ENCODE peak calls at places on chromosomes 12 and 14, in four cellular contexts. One of them, this sample, is unnamed.

GRCh38 chr12:43964966-43965365 is 129.1 kb downstream of the TMEM117 start:
- DNase-seq in mesenchymal stem cell: no peak
- DNase-seq in IMR-90: peak; percentile 69
- DNase-seq in neuronal stem cell: no peak
- DNase-seq in this sample: no peak

GRCh38 chr12:4089147-4089606 is 184.4 kb upstream of the CCND2 start:
- DNase-seq in mesenchymal stem cell: peak; percentile 69
- DNase-seq in IMR-90: no peak
- DNase-seq in neuronal stem cell: no peak
- DNase-seq in this sample: peak; percentile 61

GRCh38 chr14:26655128-26655527 is 57.3 kb upstream of the NOVA1 start:
- DNase-seq in mesenchymal stem cell: no peak
- DNase-seq in IMR-90: no peak
- DNase-seq in neuronal stem cell: no peak
- DNase-seq in this sample: no peak

GRCh38 chr14:69324341-69324931 is 64.5 kb downstream of the GALNT16 start:
- DNase-seq in IMR-90: no peak
- DNase-seq in neuronal stem cell: no peak
- DNase-seq in mesenchymal stem cell: no peak
- DNase-seq in this sample: no peak

GRCh38 chr14:37254411-37254947 is 56.7 kb downstream of the MIPOL1 start:
- DNase-seq in neuronal stem cell: no peak
- DNase-seq in mesenchymal stem cell: no peak
- DNase-seq in IMR-90: no peak
- DNase-seq in this sample: no peak

GRCh38 chr14:60862283-60862682 is 118.6 kb downstream of the TRMT5 start:
- DNase-seq in IMR-90: no peak
- DNase-seq in mesenchymal stem cell: peak; percentile 3
- DNase-seq in neuronal stem cell: no peak
- DNase-seq in this sample: no peak

GRCh38 chr14:23153891-23154796 is 29.3 kb downstream of the SLC7A8 start:
- DNase-seq in IMR-90: no peak
- DNase-seq in neuronal stem cell: no peak
- DNase-seq in mesenchymal stem cell: no peak
- DNase-seq in this sample: peak; percentile 86

GRCh38 chr12:107903377-107904061 is 129.0 kb downstream of the ASCL4 start:
- DNase-seq in mesenchymal stem cell: no peak
- DNase-seq in neuronal stem cell: peak; percentile 40
- DNase-seq in IMR-90: no peak
- DNase-seq in this sample: peak; percentile 95

GRCh38 chr12:77916276-77916675 is 85.6 kb downstream of the NAV3 start:
- DNase-seq in IMR-90: no peak
- DNase-seq in neuronal stem cell: no peak
- DNase-seq in mesenchymal stem cell: no peak
- DNase-seq in this sample: no peak

GRCh38 chr14:51682411-51682810 is 30.7 kb downstream of the FRMD6 start:
- DNase-seq in neuronal stem cell: no peak
- DNase-seq in mesenchymal stem cell: peak; percentile 53
- DNase-seq in IMR-90: peak; percentile 57
- DNase-seq in this sample: no peak

GRCh38 chr12:93707836-93708235 is 30.7 kb downstream of the CRADD start:
- DNase-seq in IMR-90: peak; percentile 34
- DNase-seq in mesenchymal stem cell: peak; percentile 10
- DNase-seq in neuronal stem cell: no peak
- DNase-seq in this sample: no peak

GRCh38 chr12:56237552-56237951 is 7.7 kb downstream of the SLC39A5 start:
- DNase-seq in mesenchymal stem cell: no peak
- DNase-seq in neuronal stem cell: no peak
- DNase-seq in IMR-90: peak; percentile 34
- DNase-seq in this sample: no peak

GRCh38 chr12:19192709-19193108 is 63.2 kb downstream of the PLEKHA5 start:
- DNase-seq in neuronal stem cell: no peak
- DNase-seq in mesenchymal stem cell: peak; percentile 45
- DNase-seq in IMR-90: no peak
- DNase-seq in this sample: no peak

GRCh38 chr12:29867823-29868222 is 84.1 kb upstream of the TMTC1 start:
- DNase-seq in neuronal stem cell: no peak
- DNase-seq in mesenchymal stem cell: no peak
- DNase-seq in IMR-90: no peak
- DNase-seq in this sample: no peak

GRCh38 chr14:54147285-54147684 is 190.7 kb upstream of the BMP4 start:
- DNase-seq in mesenchymal stem cell: peak; percentile 53
- DNase-seq in IMR-90: peak; percentile 12
- DNase-seq in neuronal stem cell: no peak
- DNase-seq in this sample: no peak

GRCh38 chr14:69719501-69719951 is 47.4 kb upstream of the SRSF5 start:
- DNase-seq in neuronal stem cell: no peak
- DNase-seq in mesenchymal stem cell: peak; percentile 95
- DNase-seq in IMR-90: peak; percentile 98
- DNase-seq in this sample: peak; percentile 40

GRCh38 chr12:104699489-104700194 is 242.9 kb downstream of the CHST11 start:
- DNase-seq in neuronal stem cell: no peak
- DNase-seq in mesenchymal stem cell: no peak
- DNase-seq in IMR-90: peak; percentile 13
- DNase-seq in this sample: no peak

GRCh38 chr12:104877107-104877705 is 80.9 kb downstream of the SLC41A2 start:
- DNase-seq in IMR-90: peak; percentile 49
- DNase-seq in neuronal stem cell: no peak
- DNase-seq in mesenchymal stem cell: peak; percentile 53
- DNase-seq in this sample: no peak

DNA sequence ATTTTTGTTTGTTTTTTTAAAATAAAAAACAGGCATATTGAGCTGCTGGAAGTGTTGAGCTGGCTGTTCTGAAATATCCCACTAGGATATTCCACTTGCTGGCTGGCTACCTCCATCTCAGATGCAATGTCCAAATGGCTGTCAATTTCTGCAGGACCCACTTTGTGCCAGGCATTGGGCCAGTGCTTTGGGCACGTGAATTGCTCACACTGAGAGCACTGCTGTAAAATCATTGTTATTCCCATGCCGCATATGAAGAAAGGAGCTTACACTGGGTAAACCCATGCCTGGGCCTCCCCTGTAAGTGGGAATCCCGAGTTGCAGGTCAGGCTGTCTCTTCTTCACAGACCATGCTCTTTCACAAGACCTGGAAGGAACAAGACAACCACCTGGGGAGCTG is 56.7 kb downstream of the RGS6 start:
- DNase-seq in neuronal stem cell: no peak
- DNase-seq in IMR-90: no peak
- DNase-seq in mesenchymal stem cell: no peak
- DNase-seq in this sample: no peak
- H3K27ac ChIP-seq in neuronal stem cell: no peak overlapping the region
- H3K27ac ChIP-seq in IMR-90: no peak overlapping the region
- H3K27ac ChIP-seq in mesenchymal stem cell: no peak overlapping the region
- H3K27ac ChIP-seq in this sample: no peak overlapping the region

GRCh38 chr12:26374934-26375333 is 179.6 kb downstream of the SSPN start:
- DNase-seq in mesenchymal stem cell: no peak
- DNase-seq in neuronal stem cell: no peak
- DNase-seq in IMR-90: peak; percentile 52
- DNase-seq in this sample: no peak

GRCh38 chr12:26383041-26383440 is 187.7 kb downstream of the SSPN start:
- DNase-seq in neuronal stem cell: no peak
- DNase-seq in mesenchymal stem cell: no peak
- DNase-seq in IMR-90: no peak
- DNase-seq in this sample: no peak

GRCh38 chr12:26379777-26380467 is 184.5 kb downstream of the SSPN start:
- DNase-seq in mesenchymal stem cell: no peak
- DNase-seq in IMR-90: no peak
- DNase-seq in neuronal stem cell: no peak
- DNase-seq in this sample: no peak

GRCh38 chr12:26373606-26374495 is 178.5 kb downstream of the SSPN start:
- DNase-seq in mesenchymal stem cell: peak; percentile 35
- DNase-seq in IMR-90: no peak
- DNase-seq in neuronal stem cell: no peak
- DNase-seq in this sample: no peak

GRCh38 chr12:26378721-26379120 is 183.3 kb downstream of the SSPN start:
- DNase-seq in neuronal stem cell: no peak
- DNase-seq in mesenchymal stem cell: no peak
- DNase-seq in IMR-90: no peak
- DNase-seq in this sample: no peak
- H2BK15ac ChIP-seq in neuronal stem cell: no peak overlapping the region
- H2BK15ac ChIP-seq in mesenchymal stem cell: no peak overlapping the region
- H2BK15ac ChIP-seq in IMR-90: no peak overlapping the region
- H2BK15ac ChIP-seq in this sample: no peak overlapping the region

DNA sequence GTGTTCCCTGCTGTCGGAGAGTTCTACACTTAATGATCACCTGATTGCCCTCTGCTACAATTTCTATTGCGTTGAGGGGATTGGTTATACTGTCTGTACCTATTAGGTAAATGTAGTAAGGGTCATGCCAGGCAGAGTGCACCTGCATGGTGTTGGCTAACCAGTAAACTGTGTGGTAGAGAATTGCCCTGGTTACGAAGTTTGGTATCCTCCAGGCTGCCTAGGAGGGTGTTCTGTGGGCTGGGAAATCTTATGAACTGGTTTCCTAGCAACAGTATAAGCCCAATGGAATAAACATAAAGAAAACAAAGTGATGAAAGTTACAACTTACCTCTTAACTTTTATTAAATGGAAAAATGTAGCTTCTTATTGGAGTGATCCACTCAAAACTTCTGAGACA is 1.4 kb downstream of the CCDC91 start:
- DNase-seq in mesenchymal stem cell: peak; percentile 55
- DNase-seq in neuronal stem cell: no peak
- DNase-seq in IMR-90: peak; percentile 2
- DNase-seq in this sample: no peak
- H3K27ac ChIP-seq in mesenchymal stem cell: no peak overlapping the region
- H3K27ac ChIP-seq in neuronal stem cell: no peak overlapping the region
- H3K27ac ChIP-seq in IMR-90: no peak overlapping the region
- H3K27ac ChIP-seq in this sample: no peak overlapping the region

DNA sequence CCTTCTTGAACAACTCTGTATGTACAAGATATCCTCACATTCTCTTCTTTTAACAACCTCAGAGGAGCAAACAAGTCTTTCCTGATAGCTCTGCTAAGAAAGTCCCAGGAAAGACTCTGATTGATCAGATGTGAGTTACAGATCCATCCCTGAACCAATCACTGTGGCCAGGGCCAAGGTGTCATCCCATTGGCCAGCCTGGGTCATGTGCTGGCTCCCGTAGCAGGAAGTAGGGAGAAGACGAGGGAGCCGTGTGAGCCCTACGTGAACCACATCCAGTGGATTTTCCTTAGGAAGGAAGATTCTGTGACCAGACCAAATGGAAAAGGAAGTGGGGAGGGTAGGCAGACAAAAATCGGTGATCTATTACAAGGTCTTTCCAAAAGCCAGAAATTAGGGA is 5.6 kb downstream of the P2RX7 start:
- DNase-seq in mesenchymal stem cell: no peak
- DNase-seq in neuronal stem cell: no peak
- DNase-seq in IMR-90: no peak
- DNase-seq in this sample: no peak
- H2BK15ac ChIP-seq in mesenchymal stem cell: no peak overlapping the region
- H2BK15ac ChIP-seq in neuronal stem cell: no peak overlapping the region
- H2BK15ac ChIP-seq in IMR-90: no peak overlapping the region
- H2BK15ac ChIP-seq in this sample: no peak overlapping the region

GRCh38 chr14:31876741-31877140 is 200.4 kb upstream of the ARHGAP5 start:
- DNase-seq in mesenchymal stem cell: no peak
- DNase-seq in neuronal stem cell: no peak
- DNase-seq in IMR-90: no peak
- DNase-seq in this sample: no peak
- H3K27ac ChIP-seq in mesenchymal stem cell: no peak overlapping the region
- H3K27ac ChIP-seq in neuronal stem cell: no peak overlapping the region
- H3K27ac ChIP-seq in IMR-90: no peak overlapping the region
- H3K27ac ChIP-seq in this sample: no peak overlapping the region

This sample was measured in H9.